ENCODE peak calls at places on chromosomes 12 and 14, in nine cellular contexts. P, T, H, V, S, F, A, O and M are unnamed samples.

GRCh38 chr12:71521125-71521524 is 81.5 kb downstream of the LGR5 start:
- DNase-seq in P (no peak), T (no peak), H (no peak), V (no peak), S (no peak), F (no peak), A (no peak), O (no peak), M (no peak)

GRCh38 chr12:113601656-113602263 is 130.1 kb upstream of the LHX5 start:
- DNase-seq in P (no peak), T (no peak), H (no peak), V (no peak), S (no peak), F (no peak), A (peak), O (no peak), M (no peak)

GRCh38 chr14:103528158-103528511 is 861 bp upstream of the TRMT61A start:
- DNase-seq in P (no peak), T (peak), H (no peak), V (no peak), S (no peak), F (peak), A (peak), O (no peak), M (no peak)

GRCh38 chr14:51653096-51653814 is 1.5 kb downstream of the FRMD6 start:
- DNase-seq in P (no peak), T (no peak), H (no peak), V (peak), S (no peak), F (peak), A (no peak), O (no peak), M (peak)

GRCh38 chr14:67806228-67806627 is 10.2 kb downstream of the ZFYVE26 start:
- DNase-seq in P (no peak), T (no peak), H (no peak), V (peak), S (no peak), F (no peak), A (no peak), O (no peak), M (peak)

GRCh38 chr12:85836716-85837100 is 499 bp upstream of the RASSF9 start:
- DNase-seq in P (no peak), T (no peak), H (no peak), V (no peak), S (no peak), F (no peak), A (no peak), O (no peak), M (no peak)

GRCh38 chr14:91694643-91695042 is 37.2 kb downstream of the CATSPERB start:
- DNase-seq in P (no peak), T (no peak), H (no peak), V (no peak), S (no peak), F (no peak), A (no peak), O (no peak), M (no peak)

GRCh38 chr12:64189530-64189929 is 32.6 kb downstream of the KICS2 start:
- DNase-seq in P (no peak), T (no peak), H (no peak), V (no peak), S (no peak), F (no peak), A (no peak), O (no peak), M (no peak)

GRCh38 chr14:74882103-74882920 is 596 bp downstream of the DLST start:
- DNase-seq in P (no peak), T (peak), H (no peak), V (peak), S (no peak), F (peak), A (peak), O (no peak), M (peak)

GRCh38 chr12:112166051-112167015 is 41.0 kb downstream of the TRAFD1 start:
- DNase-seq in P (no peak), T (no peak), H (no peak), V (no peak), S (no peak), F (no peak), A (peak), O (no peak), M (no peak)

GRCh38 chr14:34722723-34723545 is 8.5 kb upstream of the CFL2 start:
- DNase-seq in P (peak), T (peak), H (no peak), V (peak), S (peak), F (peak), A (no peak), O (no peak), M (peak)

GRCh38 chr12:131829795-131830334 is 1.7 kb downstream of the MMP17 start:
- DNase-seq in P (no peak), T (no peak), H (no peak), V (no peak), S (peak), F (no peak), A (no peak), O (no peak), M (no peak)

GRCh38 chr12:49539406-49540228 is 787 bp downstream of the KCNH3 start:
- DNase-seq in P (no peak), T (no peak), H (no peak), V (no peak), S (no peak), F (no peak), A (no peak), O (no peak), M (no peak)

GRCh38 chr14:55025948-55026347 is 951 bp downstream of the WDHD1 start:
- DNase-seq in P (no peak), T (no peak), H (no peak), V (no peak), S (no peak), F (no peak), A (no peak), O (no peak), M (no peak)

GRCh38 chr14:65226824-65227604 is 124.7 kb upstream of the MAX start:
- DNase-seq in P (no peak), T (peak), H (no peak), V (peak), S (no peak), F (peak), A (peak), O (no peak), M (peak)

GRCh38 chr14:81826080-81826479 is 292.4 kb upstream of the SEL1L start:
- DNase-seq in P (no peak), T (no peak), H (no peak), V (no peak), S (no peak), F (no peak), A (no peak), O (no peak), M (no peak)

GRCh38 chr12:11927311-11927935 is 143.3 kb upstream of the BCL2L14 start:
- DNase-seq in P (no peak), T (no peak), H (no peak), V (no peak), S (no peak), F (peak), A (no peak), O (no peak), M (no peak)

GRCh38 chr12:47077206-47078085 is 2.0 kb upstream of the PCED1B start:
- DNase-seq in P (no peak), T (no peak), H (no peak), V (no peak), S (no peak), F (no peak), A (no peak), O (no peak), M (no peak)

GRCh38 chr14:67579040-67579439 is 21.0 kb downstream of the PIGH start:
- DNase-seq in P (no peak), T (no peak), H (no peak), V (no peak), S (no peak), F (no peak), A (peak), O (no peak), M (no peak)

GRCh38 chr12:96197503-96198272 is 3.5 kb downstream of the ELK3 start:
- DNase-seq in P (peak), T (no peak), H (peak), V (peak), S (no peak), F (peak), A (no peak), O (peak), M (peak)

GRCh38 chr14:85233756-85234545 is 296.0 kb upstream of the FLRT2 start:
- DNase-seq in P (peak), T (no peak), H (peak), V (peak), S (no peak), F (peak), A (no peak), O (no peak), M (peak)

GRCh38 chr14:92503756-92504491 is 9.7 kb upstream of the RIN3 start:
- DNase-seq in P (peak), T (no peak), H (no peak), V (peak), S (no peak), F (peak), A (peak), O (no peak), M (peak)

GRCh38 chr14:23910081-23910875 is 43.3 kb upstream of the DHRS4 start:
- DNase-seq in P (peak), T (peak), H (no peak), V (peak), S (no peak), F (peak), A (no peak), O (peak), M (peak)

GRCh38 chr12:51788876-51789275 is 59.6 kb downstream of the FIGNL2 start:
- DNase-seq in P (no peak), T (no peak), H (peak), V (peak), S (no peak), F (peak), A (no peak), O (peak), M (peak)

GRCh38 chr14:60845523-60845922 is 111.0 kb downstream of the MNAT1 start:
- DNase-seq in P (no peak), T (no peak), H (no peak), V (no peak), S (no peak), F (no peak), A (no peak), O (no peak), M (no peak)

GRCh38 chr12:55717397-55718007 is 1.7 kb downstream of the BLOC1S1 start:
- DNase-seq in P (no peak), T (peak), H (no peak), V (peak), S (no peak), F (no peak), A (no peak), O (no peak), M (peak)

GRCh38 chr14:45610303-45610702 is 357.3 kb upstream of the MIS18BP1 start:
- DNase-seq in P (peak), T (no peak), H (no peak), V (peak), S (no peak), F (no peak), A (no peak), O (no peak), M (no peak)

GRCh38 chr12:52581066-52581465 is 7.4 kb upstream of the KRT74 start:
- DNase-seq in P (no peak), T (no peak), H (no peak), V (no peak), S (no peak), F (no peak), A (peak), O (no peak), M (no peak)

GRCh38 chr12:89033062-89033461 is 319.2 kb downstream of the DUSP6 start:
- DNase-seq in P (no peak), T (no peak), H (no peak), V (no peak), S (no peak), F (no peak), A (no peak), O (no peak), M (no peak)

GRCh38 chr12:18264581-18265075 is 3.3 kb downstream of the PIK3C2G start:
- DNase-seq in P (no peak), T (no peak), H (no peak), V (no peak), S (no peak), F (no peak), A (no peak), O (no peak), M (no peak)

DNA sequence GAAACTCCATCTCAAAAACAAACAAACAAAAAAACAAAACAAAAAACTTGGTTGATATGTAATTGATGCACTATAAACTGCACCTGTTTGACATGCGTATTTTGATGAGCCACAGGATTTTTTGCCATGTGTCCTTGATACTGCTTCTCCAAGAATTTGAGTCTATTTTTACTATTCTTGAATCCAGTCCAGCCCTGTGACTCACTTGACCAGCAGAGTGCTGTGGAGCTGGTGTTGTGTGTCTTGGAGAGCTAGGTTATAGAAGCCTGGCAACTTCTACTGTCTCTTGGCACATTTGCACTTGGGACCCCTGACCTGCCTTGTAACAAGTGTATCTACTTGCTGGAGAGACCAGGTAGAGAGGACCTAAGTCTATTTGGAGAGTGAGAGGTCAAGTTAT is 52.0 kb downstream of the KLRG1 start:
- DNase-seq in P (peak), T (no peak), H (no peak), V (peak), S (no peak), F (peak), A (no peak), O (peak), M (peak)
- H3K4me3 ChIP-seq in P (no peak), T (no peak), H (no peak), V (no peak), S (no peak), F (no peak), A (no peak), O (no peak), M (no peak)

GRCh38 chr12:68367136-68367535 is 35.0 kb upstream of the MDM1 start:
- DNase-seq in P (no peak), T (no peak), H (no peak), V (no peak), S (no peak), F (no peak), A (no peak), O (no peak), M (no peak)

GRCh38 chr12:68361953-68362352 is 29.8 kb upstream of the MDM1 start:
- DNase-seq in P (no peak), T (no peak), H (no peak), V (no peak), S (no peak), F (no peak), A (no peak), O (no peak), M (no peak)

GRCh38 chr12:68368332-68368731 is 36.2 kb upstream of the MDM1 start:
- DNase-seq in P (no peak), T (no peak), H (no peak), V (peak), S (no peak), F (peak), A (no peak), O (no peak), M (no peak)

GRCh38 chr12:68367903-68368302 is 35.7 kb upstream of the MDM1 start:
- DNase-seq in P (no peak), T (no peak), H (no peak), V (peak), S (no peak), F (peak), A (no peak), O (no peak), M (no peak)

GRCh38 chr12:68364893-68365725 is 32.9 kb upstream of the MDM1 start:
- DNase-seq in P (peak), T (peak), H (peak), V (peak), S (peak), F (peak), A (peak), O (peak), M (peak)
- TF ChIP-seq CTCF in P (no peak), T (no peak), H (no peak), V (no peak), S (no peak), F (no peak), A (no peak), O (no peak), M (no peak)

GRCh38 chr12:107320929-107321618 is 227.7 kb upstream of the CRY1 start:
- DNase-seq in P (no peak), T (peak), H (no peak), V (no peak), S (no peak), F (no peak), A (no peak), O (no peak), M (no peak)
- H3K4me3 ChIP-seq in P (no peak), T (peak), H (peak), V (peak), S (no peak), F (peak), A (peak), O (peak), M (peak)

GRCh38 chr14:29925736-29926135 is 1.9 kb downstream of the PRKD1 start:
- DNase-seq in P (no peak), T (no peak), H (no peak), V (peak), S (no peak), F (peak), A (no peak), O (no peak), M (peak)
- TF ChIP-seq CTCF in P (no peak), T (no peak), H (no peak), V (no peak), S (no peak), F (no peak), A (no peak), O (no peak), M (no peak)

DNA sequence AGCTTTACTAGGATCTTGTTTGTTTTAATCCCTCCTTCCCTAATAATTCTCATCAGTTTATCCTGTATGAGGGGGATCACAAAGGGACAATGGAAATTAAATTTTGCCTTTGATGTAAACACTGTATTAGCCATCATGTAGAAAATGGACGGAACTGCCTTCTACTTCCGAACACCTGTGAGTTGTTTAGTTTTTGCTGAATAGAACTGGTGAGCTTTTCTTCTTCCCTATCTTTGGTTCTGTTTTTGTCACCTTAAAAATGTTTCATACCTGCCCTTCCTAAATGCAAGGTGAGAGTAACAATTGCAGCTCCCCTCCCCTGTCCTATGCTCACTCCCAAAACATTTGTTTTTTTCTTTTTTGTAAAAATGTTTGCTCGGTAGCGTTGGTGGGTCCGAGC is 7.6 kb downstream of the FOXA1 start:
- DNase-seq in P (no peak), T (no peak), H (no peak), V (no peak), S (no peak), F (no peak), A (no peak), O (no peak), M (no peak)
- H3K4me3 ChIP-seq in P (no peak), T (peak), H (no peak), V (no peak), S (no peak), F (no peak), A (no peak), O (no peak), M (no peak)

GRCh38 chr12:41189395-41190251 is 1.5 kb downstream of the PDZRN4 start:
- DNase-seq in P (no peak), T (peak), H (no peak), V (peak), S (peak), F (no peak), A (peak), O (no peak), M (no peak)

GRCh38 chr12:41193321-41193720 is 5.2 kb downstream of the PDZRN4 start:
- DNase-seq in P (no peak), T (no peak), H (no peak), V (no peak), S (no peak), F (no peak), A (no peak), O (no peak), M (no peak)

GRCh38 chr12:41188058-41188840 is at the start of gene PDZRN4:
- DNase-seq in P (no peak), T (peak), H (no peak), V (no peak), S (peak), F (no peak), A (peak), O (no peak), M (no peak)

GRCh38 chr12:41188841-41189394 is 798 bp downstream of the PDZRN4 start:
- DNase-seq in P (no peak), T (no peak), H (no peak), V (no peak), S (no peak), F (no peak), A (peak), O (no peak), M (no peak)

DNA sequence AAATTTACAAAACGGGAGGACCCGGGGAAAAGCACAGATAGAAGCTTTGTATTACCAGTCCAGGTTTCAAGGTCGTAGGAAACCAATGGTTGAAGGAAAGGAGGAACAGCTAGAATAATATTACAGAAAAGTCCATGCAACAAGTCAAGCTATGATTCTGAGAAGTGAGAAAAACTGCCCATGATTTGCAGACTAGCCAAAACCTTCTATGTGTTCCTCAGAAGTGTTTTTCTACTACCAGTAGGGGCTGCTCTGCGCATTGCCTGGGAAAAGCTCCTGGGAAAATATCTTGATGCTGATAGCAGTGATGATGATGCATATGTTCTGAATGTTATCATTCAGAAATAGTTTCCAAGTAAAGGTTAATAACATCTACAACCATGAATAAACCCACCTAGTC is 2.2 kb downstream of the PDZRN4 start:
- DNase-seq in P (no peak), T (no peak), H (no peak), V (peak), S (peak), F (peak), A (no peak), O (no peak), M (peak)
- TF ChIP-seq CTCF in P (peak), T (peak), H (peak), V (peak), S (no peak), F (peak), A (peak), O (peak), M (peak)

DNA sequence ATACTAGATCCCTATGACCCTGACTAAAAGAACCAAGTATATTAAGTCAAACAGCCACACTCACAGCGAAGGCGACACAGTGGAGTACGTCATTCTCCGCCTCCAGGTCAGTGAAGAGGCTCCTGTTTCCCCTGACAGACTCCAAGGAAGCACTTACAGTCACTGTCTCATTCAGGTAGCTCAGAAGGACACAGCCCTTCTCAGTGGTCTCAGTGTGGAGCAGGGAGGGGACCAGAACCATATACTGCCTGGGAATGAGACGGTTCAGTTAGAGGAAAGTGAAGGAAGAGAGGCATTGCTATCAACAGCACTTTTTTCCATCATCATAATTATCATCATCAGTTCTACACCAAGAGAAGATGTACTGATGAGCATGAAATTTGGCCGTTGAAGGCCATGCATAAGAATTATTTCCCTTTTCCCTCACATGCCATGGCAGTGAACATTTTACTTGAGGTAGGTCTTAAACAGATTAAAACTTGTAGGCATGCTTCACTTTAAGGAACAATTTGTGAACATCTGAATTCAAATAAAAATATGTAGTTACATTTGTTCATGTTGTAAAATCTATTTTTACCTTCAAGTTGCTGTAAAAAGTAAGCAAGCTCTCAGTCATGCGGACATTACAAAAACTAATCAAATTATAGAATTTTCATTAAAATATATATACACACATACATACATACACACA is 2.3 kb downstream of the A2M start:
- DNase-seq in P (no peak), T (no peak), H (no peak), V (no peak), S (no peak), F (no peak), A (no peak), O (no peak), M (no peak)
- H3K4me3 ChIP-seq in P (no peak), T (peak), H (no peak), V (no peak), S (peak), F (no peak), A (peak), O (no peak), M (no peak)